ENCODE peak calls at places on chromosomes 3 and 15, in six cellular contexts. J is suprapubic skin, I is H1, X is heart left ventricle, D is stomach, O is HepG2. L is an unnamed sample.

GRCh38 chr15:75232252-75232813 is 25.8 kb upstream of the GOLGA6C start:
- DNase-seq in J (peak), I (no peak), X (no peak), D (no peak), O (no peak), L (no peak)

GRCh38 chr3:102114264-102114979 is 265.1 kb downstream of the NFKBIZ start:
- DNase-seq in X (no peak), D (no peak), O (no peak), I (no peak), J (no peak), L (no peak)

GRCh38 chr3:128293930-128294329 is 140.6 kb downstream of the EEFSEC start:
- DNase-seq in O (no peak), D (no peak), J (no peak), I (peak), X (no peak), L (no peak)

GRCh38 chr3:71659758-71660666 is 65.2 kb downstream of the EIF4E3 start:
- DNase-seq in D (no peak), O (no peak), X (no peak), J (no peak), I (no peak), L (no peak)

GRCh38 chr3:146682176-146682575 is 77.0 kb upstream of the PLSCR5 start:
- DNase-seq in O (no peak), X (no peak), J (no peak), I (no peak), D (no peak), L (no peak)

GRCh38 chr3:177490626-177491025 is 293.3 kb upstream of the TBL1XR1 start:
- DNase-seq in J (no peak), X (no peak), O (no peak), I (no peak), D (no peak), L (no peak)

GRCh38 chr3:128808672-128809071 is 70.7 kb upstream of the ACAD9 start:
- DNase-seq in X (no peak), J (no peak), O (no peak), D (no peak), I (no peak), L (peak)

GRCh38 chr15:77540346-77541060 is 92.2 kb downstream of the LINGO1 start:
- DNase-seq in D (no peak), I (no peak), J (no peak), O (no peak), X (no peak), L (no peak)

GRCh38 chr3:30332196-30333021 is 274.0 kb upstream of the TGFBR2 start:
- DNase-seq in J (no peak), I (no peak), X (no peak), O (no peak), D (no peak), L (no peak)

GRCh38 chr3:65669163-65669875 is 369.4 kb downstream of the MAGI1 start:
- DNase-seq in O (peak), D (no peak), I (no peak), J (no peak), X (no peak), L (no peak)

GRCh38 chr3:130950641-130951040 is 56.8 kb downstream of the ATP2C1 start:
- DNase-seq in O (no peak), D (no peak), J (no peak), X (no peak), I (no peak), L (no peak)

GRCh38 chr3:126552688-126553283 is 5.9 kb downstream of the C3orf22 start:
- DNase-seq in I (peak), J (peak), D (peak), X (no peak), O (no peak), L (no peak)

GRCh38 chr3:144129536-144130214 is 158.1 kb downstream of the DIPK2A start:
- DNase-seq in O (no peak), J (no peak), X (no peak), I (no peak), D (no peak), L (no peak)

GRCh38 chr15:43541785-43542184 is 24.4 kb downstream of the MAP1A start:
- DNase-seq in O (no peak), X (no peak), J (no peak), D (no peak), I (no peak), L (no peak)

GRCh38 chr3:115885621-115886020 is 262.3 kb downstream of the GAP43 start:
- DNase-seq in I (no peak), J (no peak), D (no peak), X (no peak), O (no peak), L (no peak)

GRCh38 chr15:37880009-37880834 is 54.2 kb upstream of the TMCO5A start:
- DNase-seq in J (no peak), D (no peak), I (no peak), X (no peak), O (peak), L (peak)

DNA sequence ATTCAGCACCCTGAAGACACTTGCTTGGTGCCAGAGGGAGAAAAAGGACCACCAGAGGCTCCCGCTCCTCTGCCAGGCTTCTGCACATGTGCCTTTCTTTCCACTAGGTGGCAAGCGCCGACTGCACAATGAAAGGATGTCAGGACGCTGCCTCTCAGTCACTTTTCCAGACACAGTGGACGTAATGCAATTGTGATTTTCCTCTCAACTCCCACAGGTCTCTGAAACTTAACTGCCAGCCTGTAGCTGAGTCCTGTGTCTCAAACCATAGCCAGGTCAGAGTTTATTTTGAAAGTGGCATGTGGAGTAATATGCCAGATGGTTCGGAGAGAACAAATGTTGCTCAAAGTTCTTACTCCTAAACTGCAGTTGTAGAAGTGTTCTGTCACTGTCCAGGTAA is 162.9 kb downstream of the ITPR1 start:
- DNase-seq in J (no peak), O (peak), D (peak), I (peak), X (peak), L (peak)
- TF ChIP-seq CTCF in J (peak), O (peak), D (peak), I (peak), X (peak), L (peak)

GRCh38 chr15:70195808-70196304 is 98.1 kb upstream of the TLE3 start:
- DNase-seq in O (peak), J (no peak), I (no peak), D (peak), X (peak), L (peak)
- TF ChIP-seq POLR2A in O (no peak), J (no peak), I (no peak), D (no peak), X (no peak), L (peak)

DNA sequence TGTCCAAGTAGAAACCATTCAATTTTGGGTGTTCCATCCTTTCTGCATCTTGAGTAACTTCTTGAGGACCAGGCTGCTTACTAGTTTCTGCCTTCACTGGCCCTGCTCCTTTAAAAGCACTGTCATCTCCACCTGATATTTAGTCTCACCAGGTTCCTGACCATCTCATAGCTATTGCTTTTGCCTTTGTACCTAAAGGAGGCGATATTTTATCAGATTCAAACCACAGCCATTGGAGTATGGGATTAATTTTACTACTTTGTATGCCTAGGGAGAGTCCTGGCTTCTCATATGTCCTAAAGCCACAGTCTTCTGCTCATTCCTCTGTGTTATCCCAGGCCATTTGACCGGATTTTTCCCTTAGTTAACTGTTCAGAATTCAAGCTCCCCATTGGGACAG is 51.8 kb upstream of the RFX7 start:
- DNase-seq in I (no peak), D (no peak), O (no peak), X (no peak), J (no peak), L (no peak)
- TF ChIP-seq CTCF in I (peak), D (no peak), O (no peak), X (no peak), J (no peak), L (no peak)

GRCh38 chr15:90994417-90995311 is at the start of gene PRC1:
- DNase-seq in I (peak), O (peak), X (peak), D (peak), J (peak), L (peak)
- TF ChIP-seq POLR2A in I (peak), O (peak), X (no peak), D (peak), J (no peak), L (peak)

GRCh38 chr3:161096771-161097367 is 8.3 kb downstream of the B3GALNT1 start:
- DNase-seq in D (peak), X (no peak), I (peak), O (peak), J (no peak), L (peak)
- TF ChIP-seq CTCF in D (peak), X (peak), I (peak), O (peak), J (no peak), L (peak)

GRCh38 chr15:69119016-69119415 is 41.4 kb upstream of the GLCE start:
- DNase-seq in O (no peak), I (no peak), X (no peak), D (no peak), J (no peak), L (no peak)

GRCh38 chr15:69118089-69118488 is 42.3 kb upstream of the GLCE start:
- DNase-seq in X (no peak), O (no peak), J (no peak), I (no peak), D (no peak), L (no peak)

GRCh38 chr15:69121198-69121828 is 39.1 kb upstream of the GLCE start:
- DNase-seq in D (no peak), I (no peak), O (no peak), J (no peak), X (no peak), L (no peak)

GRCh38 chr15:69120732-69121131 is 39.7 kb upstream of the GLCE start:
- DNase-seq in X (no peak), O (no peak), J (no peak), I (no peak), D (no peak), L (no peak)

DNA sequence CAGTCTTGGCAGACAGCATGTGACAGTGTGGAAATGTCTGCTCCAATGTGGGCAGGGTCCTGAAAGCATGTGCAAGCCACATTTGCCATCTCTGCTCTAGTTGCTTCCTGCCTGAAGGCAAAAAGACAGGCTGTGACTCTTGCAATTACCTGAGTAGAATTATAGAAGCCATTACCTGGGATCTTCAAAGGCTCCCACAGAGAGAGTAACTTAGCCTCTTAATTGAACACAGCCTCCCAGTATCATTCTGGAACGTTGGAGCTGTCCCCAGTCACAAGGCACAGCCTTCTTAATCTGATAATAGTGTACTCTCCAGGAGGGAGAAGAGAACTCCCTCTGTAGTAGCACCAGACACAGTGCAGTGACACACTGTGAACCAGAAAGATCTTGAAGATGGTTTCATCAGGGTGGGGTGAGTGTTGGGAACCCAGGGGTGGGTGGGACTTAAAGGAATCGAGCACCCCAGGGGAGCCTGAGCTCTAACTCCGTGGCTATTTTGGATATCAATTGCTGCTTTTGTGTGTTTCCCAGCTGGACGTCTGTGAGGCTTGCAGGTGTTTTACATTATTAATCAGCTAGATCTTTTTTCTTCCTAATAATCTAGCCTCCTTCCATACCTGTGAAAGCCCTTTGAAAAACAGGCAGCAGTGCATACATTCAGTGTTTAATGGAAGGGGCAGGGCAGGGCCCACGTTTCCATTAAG is 40.6 kb upstream of the GLCE start:
- DNase-seq in X (no peak), I (no peak), J (no peak), O (no peak), D (no peak), L (no peak)
- TF ChIP-seq POLR2A in X (no peak), I (no peak), J (no peak), O (no peak), D (no peak), L (no peak)

GRCh38 chr15:59764775-59765174 is 75.7 kb upstream of the BNIP2 start:
- DNase-seq in I (no peak), J (no peak), D (no peak), X (no peak), O (no peak), L (no peak)
- TF ChIP-seq CTCF in I (peak), J (no peak), D (no peak), X (no peak), O (peak), L (no peak)